ENCODE peak calls at places on chromosomes 5 and 9, in eight cellular contexts. T is WTC11; O is posterior cingulate gyrus; L is OCI-LY7; J is DMS153; D is NCI-H2081; E is osteocyte; I is activated naive CD8-positive, alpha-beta T cell treated with anti-CD3 and anti-CD28 coated beads, Interleukin-2, amount 50 U/mL, for 24 hours. P is an unnamed sample.

GRCh38 chr5:160649304-160649703 is 202.7 kb downstream of the ATP10B start:
- DNase-seq in E (no peak), O (no peak), D (no peak), J (no peak), T (peak), L (peak), I (no peak), P (no peak)

GRCh38 chr9:82621446-82621845 is 441.5 kb downstream of the RASEF start:
- DNase-seq in T (no peak), O (no peak), D (peak), J (peak), E (no peak), L (no peak), I (no peak), P (no peak)

GRCh38 chr5:133709074-133709676 is 96.8 kb upstream of the FSTL4 start:
- DNase-seq in E (no peak), O (no peak), L (no peak), T (no peak), D (no peak), J (no peak), I (no peak), P (no peak)

GRCh38 chr5:134371834-134372340 is 518 bp downstream of the UBE2B start:
- DNase-seq in I (peak), T (peak), D (no peak), J (no peak), O (peak), L (peak), E (peak), P (peak)

GRCh38 chr5:152634596-152634995 is 229.5 kb upstream of the NMUR2 start:
- DNase-seq in L (no peak), D (peak), T (peak), O (peak), I (no peak), J (peak), E (no peak), P (no peak)

GRCh38 chr5:169301386-169301930 is 519 bp upstream of the SLIT3 start:
- DNase-seq in O (no peak), L (no peak), D (no peak), I (no peak), T (no peak), J (no peak), E (no peak), P (no peak)

GRCh38 chr5:34915856-34916192 is 313 bp downstream of the BRIX1 start:
- DNase-seq in D (no peak), T (no peak), L (peak), O (no peak), I (no peak), J (no peak), E (no peak), P (no peak)

GRCh38 chr9:132641216-132641615 is 28.6 kb downstream of the DDX31 start:
- DNase-seq in L (no peak), T (no peak), J (no peak), O (no peak), D (no peak), I (no peak), E (no peak), P (no peak)

GRCh38 chr9:135297716-135298075 is 181.9 kb upstream of the PPP1R26 start:
- DNase-seq in I (no peak), O (peak), J (no peak), T (no peak), E (peak), L (no peak), D (no peak), P (no peak)

GRCh38 chr9:16730162-16730561 is 140.3 kb downstream of the BNC2 start:
- DNase-seq in I (no peak), E (no peak), J (no peak), O (no peak), T (no peak), D (no peak), L (no peak), P (no peak)

GRCh38 chr9:131188986-131189385 is 63.6 kb downstream of the NUP214 start:
- DNase-seq in L (no peak), I (no peak), E (no peak), J (no peak), D (no peak), T (no peak), O (no peak), P (no peak)

GRCh38 chr5:88829773-88830172 is 53.2 kb downstream of the MEF2C start:
- DNase-seq in O (no peak), J (no peak), L (peak), D (no peak), T (no peak), I (no peak), E (no peak), P (no peak)

GRCh38 chr5:41154491-41154890 is 58.8 kb downstream of the C6 start:
- DNase-seq in J (no peak), T (no peak), O (no peak), I (no peak), E (no peak), D (no peak), L (no peak), P (no peak)

GRCh38 chr9:130891699-130892502 is 4.7 kb downstream of the QRFP start:
- DNase-seq in L (no peak), D (no peak), E (no peak), T (no peak), I (no peak), O (peak), J (no peak), P (no peak)

P was measured in mesothelial cell of epicardium.